ENCODE peak calls at places on chromosomes 5 and 9, in ten cellular contexts. One of them, this sample, is unnamed.

GRCh38 chr5:179209359-179210150 is 135.7 kb downstream of the ADAMTS2 start:
- DNase-seq in CD4-positive, CD25-positive, alpha-beta regulatory T cell: no peak
- DNase-seq in GM23248: peak
- DNase-seq in neural progenitor cell: no peak
- DNase-seq in uterus: no peak
- DNase-seq in GM12865: no peak
- DNase-seq in astrocyte of the spinal cord: peak
- DNase-seq in OCI-LY7: no peak
- DNase-seq in kidney: no peak
- DNase-seq in stomach: no peak
- DNase-seq in this sample: no peak

GRCh38 chr9:30773427-30773826 is 1611.0 kb upstream of the ACO1 start:
- DNase-seq in kidney: peak
- DNase-seq in GM12865: no peak
- DNase-seq in neural progenitor cell: no peak
- DNase-seq in CD4-positive, CD25-positive, alpha-beta regulatory T cell: no peak
- DNase-seq in uterus: no peak
- DNase-seq in OCI-LY7: no peak
- DNase-seq in stomach: no peak
- DNase-seq in GM23248: no peak
- DNase-seq in astrocyte of the spinal cord: no peak
- DNase-seq in this sample: no peak

GRCh38 chr5:157361865-157362465 is 96.0 kb downstream of the CYFIP2 start:
- DNase-seq in kidney: no peak
- DNase-seq in OCI-LY7: no peak
- DNase-seq in neural progenitor cell: no peak
- DNase-seq in GM12865: no peak
- DNase-seq in stomach: no peak
- DNase-seq in uterus: no peak
- DNase-seq in GM23248: no peak
- DNase-seq in astrocyte of the spinal cord: peak
- DNase-seq in CD4-positive, CD25-positive, alpha-beta regulatory T cell: no peak
- DNase-seq in this sample: no peak

GRCh38 chr5:160266044-160266718 is 36.9 kb downstream of the FABP6 start:
- DNase-seq in CD4-positive, CD25-positive, alpha-beta regulatory T cell: no peak
- DNase-seq in kidney: no peak
- DNase-seq in GM23248: no peak
- DNase-seq in OCI-LY7: no peak
- DNase-seq in stomach: no peak
- DNase-seq in uterus: no peak
- DNase-seq in astrocyte of the spinal cord: no peak
- DNase-seq in neural progenitor cell: no peak
- DNase-seq in GM12865: no peak
- DNase-seq in this sample: no peak

GRCh38 chr9:98094851-98095250 is 24.2 kb downstream of the TRIM14 start:
- DNase-seq in GM23248: no peak
- DNase-seq in kidney: no peak
- DNase-seq in OCI-LY7: no peak
- DNase-seq in stomach: no peak
- DNase-seq in GM12865: no peak
- DNase-seq in neural progenitor cell: no peak
- DNase-seq in uterus: no peak
- DNase-seq in CD4-positive, CD25-positive, alpha-beta regulatory T cell: no peak
- DNase-seq in astrocyte of the spinal cord: no peak
- DNase-seq in this sample: no peak

GRCh38 chr5:74342948-74343682 is 297.4 kb downstream of the ENC1 start:
- DNase-seq in uterus: no peak
- DNase-seq in GM23248: no peak
- DNase-seq in OCI-LY7: no peak
- DNase-seq in neural progenitor cell: no peak
- DNase-seq in stomach: no peak
- DNase-seq in astrocyte of the spinal cord: peak
- DNase-seq in GM12865: no peak
- DNase-seq in kidney: no peak
- DNase-seq in CD4-positive, CD25-positive, alpha-beta regulatory T cell: no peak
- DNase-seq in this sample: no peak

GRCh38 chr5:93708442-93708841 is 33.0 kb downstream of the POU5F2 start:
- DNase-seq in OCI-LY7: no peak
- DNase-seq in stomach: no peak
- DNase-seq in CD4-positive, CD25-positive, alpha-beta regulatory T cell: no peak
- DNase-seq in astrocyte of the spinal cord: no peak
- DNase-seq in GM12865: no peak
- DNase-seq in GM23248: no peak
- DNase-seq in kidney: no peak
- DNase-seq in neural progenitor cell: no peak
- DNase-seq in uterus: no peak
- DNase-seq in this sample: no peak

GRCh38 chr9:4855861-4856260 is 63.1 kb downstream of the RCL1 start:
- DNase-seq in kidney: no peak
- DNase-seq in uterus: no peak
- DNase-seq in neural progenitor cell: no peak
- DNase-seq in stomach: no peak
- DNase-seq in GM12865: no peak
- DNase-seq in CD4-positive, CD25-positive, alpha-beta regulatory T cell: no peak
- DNase-seq in OCI-LY7: no peak
- DNase-seq in astrocyte of the spinal cord: peak
- DNase-seq in GM23248: peak
- DNase-seq in this sample: no peak

GRCh38 chr9:83062011-83062652 is 810 bp downstream of the RASEF start:
- DNase-seq in astrocyte of the spinal cord: peak
- DNase-seq in GM23248: peak
- DNase-seq in uterus: no peak
- DNase-seq in CD4-positive, CD25-positive, alpha-beta regulatory T cell: no peak
- DNase-seq in stomach: peak
- DNase-seq in neural progenitor cell: peak
- DNase-seq in OCI-LY7: no peak
- DNase-seq in kidney: peak
- DNase-seq in GM12865: no peak
- DNase-seq in this sample: no peak

GRCh38 chr5:86337667-86338460 is 279.9 kb upstream of the COX7C start:
- DNase-seq in kidney: peak
- DNase-seq in neural progenitor cell: no peak
- DNase-seq in astrocyte of the spinal cord: no peak
- DNase-seq in GM23248: no peak
- DNase-seq in GM12865: peak
- DNase-seq in CD4-positive, CD25-positive, alpha-beta regulatory T cell: no peak
- DNase-seq in OCI-LY7: no peak
- DNase-seq in uterus: no peak
- DNase-seq in stomach: no peak
- DNase-seq in this sample: no peak

GRCh38 chr5:93236807-93237421 is 344.1 kb downstream of the NR2F1-AS1 start:
- DNase-seq in GM23248: peak
- DNase-seq in OCI-LY7: no peak
- DNase-seq in kidney: no peak
- DNase-seq in neural progenitor cell: no peak
- DNase-seq in stomach: no peak
- DNase-seq in GM12865: no peak
- DNase-seq in CD4-positive, CD25-positive, alpha-beta regulatory T cell: no peak
- DNase-seq in uterus: no peak
- DNase-seq in astrocyte of the spinal cord: no peak
- DNase-seq in this sample: no peak

DNA sequence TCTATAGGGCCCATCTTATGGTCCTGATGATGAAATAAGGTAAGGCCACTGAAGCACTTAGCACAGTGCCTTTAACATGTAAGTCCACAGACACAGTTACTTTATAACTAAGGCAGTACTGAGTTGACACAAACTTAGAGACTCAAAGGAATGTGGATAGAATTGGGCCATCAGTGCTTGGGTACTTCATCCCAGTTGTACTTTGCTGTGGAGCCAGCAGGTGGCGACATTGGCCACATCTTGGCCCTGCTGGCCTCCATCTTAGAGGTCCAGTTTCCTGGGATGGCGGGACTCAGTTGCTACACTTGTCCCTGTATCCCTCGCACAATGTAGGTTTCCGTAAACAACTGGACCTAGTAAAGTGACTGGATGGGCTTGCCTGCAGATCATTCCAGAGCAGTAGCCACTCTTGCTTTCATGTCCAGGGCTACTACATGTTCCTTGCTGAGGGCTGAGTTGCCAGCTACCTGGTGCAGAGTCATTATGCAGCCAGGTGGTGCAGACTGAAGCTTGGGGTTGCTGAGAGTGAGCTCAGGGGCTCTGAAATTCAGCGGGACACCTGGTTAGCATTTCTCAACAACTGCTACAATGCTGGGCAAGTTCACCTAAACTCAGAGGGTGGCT is 10.6 kb downstream of the MTAP start:
- DNase-seq in OCI-LY7: peak
- DNase-seq in kidney: peak
- DNase-seq in stomach: peak
- DNase-seq in astrocyte of the spinal cord: peak
- DNase-seq in uterus: peak
- DNase-seq in GM12865: peak
- DNase-seq in GM23248: peak
- DNase-seq in CD4-positive, CD25-positive, alpha-beta regulatory T cell: peak
- DNase-seq in neural progenitor cell: peak
- DNase-seq in this sample: no peak
- H3K4me3 ChIP-seq in OCI-LY7: no peak
- H3K4me3 ChIP-seq in kidney: no peak
- H3K4me3 ChIP-seq in stomach: no peak
- H3K4me3 ChIP-seq in astrocyte of the spinal cord: no peak
- H3K4me3 ChIP-seq in uterus: no peak
- H3K4me3 ChIP-seq in GM12865: no peak
- H3K4me3 ChIP-seq in GM23248: no peak
- H3K4me3 ChIP-seq in CD4-positive, CD25-positive, alpha-beta regulatory T cell: no peak
- H3K4me3 ChIP-seq in neural progenitor cell: no peak
- H3K4me3 ChIP-seq in this sample: no peak

GRCh38 chr9:70479880-70480291 is 65.4 kb upstream of the KLF9 start:
- DNase-seq in GM12865: no peak
- DNase-seq in stomach: peak
- DNase-seq in CD4-positive, CD25-positive, alpha-beta regulatory T cell: no peak
- DNase-seq in uterus: peak
- DNase-seq in kidney: no peak
- DNase-seq in OCI-LY7: no peak
- DNase-seq in astrocyte of the spinal cord: peak
- DNase-seq in neural progenitor cell: peak
- DNase-seq in GM23248: peak
- DNase-seq in this sample: no peak

GRCh38 chr9:70480405-70480980 is 66.0 kb upstream of the KLF9 start:
- DNase-seq in kidney: peak
- DNase-seq in stomach: peak
- DNase-seq in GM12865: no peak
- DNase-seq in OCI-LY7: no peak
- DNase-seq in astrocyte of the spinal cord: peak
- DNase-seq in GM23248: peak
- DNase-seq in CD4-positive, CD25-positive, alpha-beta regulatory T cell: no peak
- DNase-seq in neural progenitor cell: no peak
- DNase-seq in uterus: peak
- DNase-seq in this sample: no peak

GRCh38 chr9:70484232-70485130 is 70.0 kb upstream of the KLF9 start:
- DNase-seq in GM23248: peak
- DNase-seq in stomach: peak
- DNase-seq in OCI-LY7: peak
- DNase-seq in GM12865: peak
- DNase-seq in neural progenitor cell: peak
- DNase-seq in kidney: no peak
- DNase-seq in astrocyte of the spinal cord: peak
- DNase-seq in uterus: peak
- DNase-seq in CD4-positive, CD25-positive, alpha-beta regulatory T cell: no peak
- DNase-seq in this sample: peak

GRCh38 chr9:70478963-70479641 is 64.6 kb upstream of the KLF9 start:
- DNase-seq in uterus: peak
- DNase-seq in stomach: peak
- DNase-seq in OCI-LY7: no peak
- DNase-seq in GM12865: no peak
- DNase-seq in astrocyte of the spinal cord: peak
- DNase-seq in GM23248: peak
- DNase-seq in kidney: no peak
- DNase-seq in CD4-positive, CD25-positive, alpha-beta regulatory T cell: no peak
- DNase-seq in neural progenitor cell: no peak
- DNase-seq in this sample: no peak

DNA sequence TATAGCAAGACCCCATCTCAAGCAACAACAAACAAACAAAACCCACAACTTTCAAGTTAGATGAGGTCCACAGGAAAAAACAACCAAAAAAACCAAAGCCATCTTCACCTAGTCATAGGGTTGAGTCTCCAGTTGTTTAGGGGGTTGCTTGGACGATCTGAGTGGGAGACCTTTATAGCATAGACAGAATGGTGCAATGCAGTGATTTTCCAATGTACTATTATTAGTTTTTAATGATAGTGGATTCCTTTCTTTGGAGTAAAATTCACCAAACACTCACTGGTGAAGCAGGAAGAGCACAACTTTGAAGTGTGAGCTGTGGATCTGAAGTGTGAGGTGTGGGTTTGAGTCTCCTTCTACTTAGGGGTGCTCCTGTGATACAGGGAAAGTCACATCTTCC is 67.0 kb upstream of the KLF9 start:
- DNase-seq in GM12865: no peak
- DNase-seq in GM23248: peak
- DNase-seq in astrocyte of the spinal cord: no peak
- DNase-seq in neural progenitor cell: no peak
- DNase-seq in CD4-positive, CD25-positive, alpha-beta regulatory T cell: no peak
- DNase-seq in OCI-LY7: no peak
- DNase-seq in kidney: no peak
- DNase-seq in uterus: no peak
- DNase-seq in stomach: no peak
- DNase-seq in this sample: no peak
- H3K4me3 ChIP-seq in GM12865: no peak
- H3K4me3 ChIP-seq in GM23248: no peak
- H3K4me3 ChIP-seq in astrocyte of the spinal cord: no peak
- H3K4me3 ChIP-seq in neural progenitor cell: no peak
- H3K4me3 ChIP-seq in CD4-positive, CD25-positive, alpha-beta regulatory T cell: no peak
- H3K4me3 ChIP-seq in OCI-LY7: no peak
- H3K4me3 ChIP-seq in kidney: no peak
- H3K4me3 ChIP-seq in uterus: no peak
- H3K4me3 ChIP-seq in stomach: no peak
- H3K4me3 ChIP-seq in this sample: no peak

GRCh38 chr5:140342896-140343295 is 3.5 kb downstream of the HBEGF start:
- DNase-seq in GM12865: no peak
- DNase-seq in OCI-LY7: peak
- DNase-seq in GM23248: no peak
- DNase-seq in neural progenitor cell: no peak
- DNase-seq in CD4-positive, CD25-positive, alpha-beta regulatory T cell: no peak
- DNase-seq in astrocyte of the spinal cord: no peak
- DNase-seq in stomach: no peak
- DNase-seq in kidney: no peak
- DNase-seq in uterus: no peak
- DNase-seq in this sample: no peak
- H3K4me3 ChIP-seq in GM12865: no peak
- H3K4me3 ChIP-seq in OCI-LY7: peak
- H3K4me3 ChIP-seq in GM23248: no peak
- H3K4me3 ChIP-seq in neural progenitor cell: no peak
- H3K4me3 ChIP-seq in CD4-positive, CD25-positive, alpha-beta regulatory T cell: no peak
- H3K4me3 ChIP-seq in astrocyte of the spinal cord: no peak
- H3K4me3 ChIP-seq in stomach: peak
- H3K4me3 ChIP-seq in kidney: no peak
- H3K4me3 ChIP-seq in uterus: no peak
- H3K4me3 ChIP-seq in this sample: no peak

DNA sequence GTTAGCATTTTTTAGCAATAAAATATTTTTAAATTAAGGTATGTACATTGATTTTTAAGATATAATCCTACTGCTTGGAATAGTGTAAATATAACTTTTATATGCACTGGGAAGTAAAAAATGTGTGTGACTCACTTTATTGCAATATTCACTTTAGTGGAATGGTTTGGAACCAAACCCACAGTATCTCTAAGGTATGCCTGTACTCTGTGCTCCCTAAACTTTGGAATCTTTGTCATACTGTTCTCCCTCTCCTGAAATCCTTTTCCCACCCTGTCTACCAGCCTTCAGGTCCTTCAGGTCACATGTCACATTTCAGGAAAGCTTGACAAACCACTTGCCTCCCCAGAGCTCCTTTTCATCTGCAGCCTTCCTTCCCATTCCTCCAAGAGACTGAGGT is 308.7 kb downstream of the SPOCK1 start:
- DNase-seq in GM12865: no peak
- DNase-seq in neural progenitor cell: no peak
- DNase-seq in stomach: no peak
- DNase-seq in GM23248: peak
- DNase-seq in kidney: no peak
- DNase-seq in OCI-LY7: no peak
- DNase-seq in astrocyte of the spinal cord: peak
- DNase-seq in uterus: no peak
- DNase-seq in CD4-positive, CD25-positive, alpha-beta regulatory T cell: no peak
- DNase-seq in this sample: no peak
- H3K4me3 ChIP-seq in GM12865: no peak
- H3K4me3 ChIP-seq in neural progenitor cell: no peak
- H3K4me3 ChIP-seq in stomach: no peak
- H3K4me3 ChIP-seq in GM23248: peak
- H3K4me3 ChIP-seq in kidney: no peak
- H3K4me3 ChIP-seq in OCI-LY7: no peak
- H3K4me3 ChIP-seq in astrocyte of the spinal cord: no peak
- H3K4me3 ChIP-seq in uterus: no peak
- H3K4me3 ChIP-seq in CD4-positive, CD25-positive, alpha-beta regulatory T cell: no peak
- H3K4me3 ChIP-seq in this sample: no peak